ENCODE peak calls at places on chromosomes 7 and 10, in four cellular contexts. U is K562, E is IMR-90, K is GM12878. S is an unnamed sample.

GRCh38 chr10:47025253-47025539 is 114.0 kb downstream of the PTPN20 start:
- DNase-seq in U (no peak), K (no peak), E (no peak), S (no peak)

GRCh38 chr10:79149662-79150443 is 81.1 kb downstream of the ZMIZ1 start:
- DNase-seq in K (no peak), E (peak; percentile 61), U (peak; percentile 92), S (peak; percentile 91)

GRCh38 chr10:121598261-121599249 is at the start of gene FGFR2:
- DNase-seq in K (no peak), U (peak; percentile 86), E (no peak), S (peak; percentile 64)

GRCh38 chr7:99422091-99422624 is 13.4 kb downstream of the BUD31 start:
- DNase-seq in K (no peak), E (no peak), U (no peak), S (no peak)

GRCh38 chr10:101481256-101481655 is 106.8 kb downstream of the POLL start:
- DNase-seq in E (no peak), U (no peak), K (no peak), S (no peak)

GRCh38 chr7:67758551-67758950 is 761.9 kb downstream of the TYW1 start:
- DNase-seq in U (no peak), E (no peak), K (no peak), S (no peak)

GRCh38 chr7:140640060-140640611 is 477 bp downstream of the DENND2A start:
- DNase-seq in K (no peak), E (peak; percentile 50), U (no peak), S (peak; percentile 33)

GRCh38 chr7:127154101-127154500 is 98.6 kb downstream of the GRM8 start:
- DNase-seq in U (no peak), E (no peak), K (no peak), S (no peak)

GRCh38 chr7:80869385-80869784 is 49.5 kb downstream of the SEMA3C start:
- DNase-seq in K (no peak), U (no peak), E (no peak), S (no peak)

GRCh38 chr7:28144266-28144665 is 36.3 kb downstream of the JAZF1 start:
- DNase-seq in K (no peak), E (no peak), U (no peak), S (no peak)

GRCh38 chr7:36296284-36296683 is 93.4 kb upstream of the ANLN start:
- DNase-seq in K (no peak), U (no peak), E (no peak), S (no peak)

GRCh38 chr10:30709229-30709628 is 79.7 kb upstream of the LYZL2 start:
- DNase-seq in E (no peak), K (no peak), U (no peak), S (no peak)

GRCh38 chr10:97280783-97281182 is 11.7 kb downstream of the ARHGAP19 start:
- DNase-seq in U (no peak), E (no peak), K (no peak), S (no peak)

GRCh38 chr7:132450188-132450587 is 126.1 kb downstream of the PLXNA4 start:
- DNase-seq in U (no peak), K (no peak), E (no peak), S (no peak)

GRCh38 chr10:128095753-128096469 is 30.3 kb downstream of the MKI67 start:
- DNase-seq in E (no peak), K (no peak), U (no peak), S (no peak)

GRCh38 chr7:3451696-3452095 is 150.6 kb downstream of the SDK1 start:
- DNase-seq in U (no peak), E (no peak), K (no peak), S (no peak)

GRCh38 chr7:125090596-125090995 is 161.0 kb upstream of the POT1 start:
- DNase-seq in E (no peak), U (no peak), K (no peak), S (no peak)

GRCh38 chr10:52215745-52216361 is 98.2 kb upstream of the DKK1 start:
- DNase-seq in U (peak; percentile 44), K (peak; percentile 32), E (peak; percentile 81), S (peak; percentile 24)

GRCh38 chr10:94180576-94180975 is 182.2 kb downstream of the NOC3L start:
- DNase-seq in U (no peak), E (no peak), K (no peak), S (no peak)

GRCh38 chr10:119412244-119412750 is 130.2 kb downstream of the RGS10 start:
- DNase-seq in E (peak; percentile 55), K (no peak), U (no peak), S (no peak)

GRCh38 chr10:103612462-103613365 is 119.2 kb downstream of the NEURL1 start:
- DNase-seq in K (no peak), U (peak; percentile 48), E (peak; percentile 91), S (no peak)

GRCh38 chr10:82212753-82213152 is 337.8 kb downstream of the NRG3 start:
- DNase-seq in U (no peak), K (no peak), E (no peak), S (no peak)

GRCh38 chr7:45881759-45882464 is 6.4 kb upstream of the IGFBP1 start:
- DNase-seq in E (peak; percentile 89), U (no peak), K (no peak), S (no peak)

GRCh38 chr7:131004371-131004770 is 270.4 kb upstream of the KLF14 start:
- DNase-seq in U (no peak), K (no peak), E (no peak), S (no peak)

GRCh38 chr7:128791121-128791967 is 424 bp upstream of the CCDC136 start:
- DNase-seq in K (no peak), E (peak; percentile 38), U (peak; percentile 100), S (peak; percentile 70)

GRCh38 chr7:25598765-25599164 is 370.5 kb upstream of the NPVF start:
- DNase-seq in K (no peak), E (no peak), U (no peak), S (no peak)

GRCh38 chr10:50392966-50393718 is 141.8 kb upstream of the ASAH2 start:
- DNase-seq in K (no peak), U (no peak), E (no peak), S (peak; percentile 15)

GRCh38 chr10:68153473-68154210 is 44.4 kb downstream of the MYPN start:
- DNase-seq in K (no peak), E (peak; percentile 99), U (no peak), S (peak; percentile 97)

GRCh38 chr7:105315357-105315756 is 73.4 kb downstream of the SRPK2 start:
- DNase-seq in E (no peak), U (no peak), K (no peak), S (no peak)

GRCh38 chr7:29805031-29805430 is 1.3 kb upstream of the WIPF3 start:
- DNase-seq in U (no peak), E (no peak), K (no peak), S (no peak)

GRCh38 chr10:104449402-104449801 is 95.8 kb downstream of the CFAP58 start:
- DNase-seq in K (no peak), E (peak; percentile 37), U (no peak), S (no peak)

GRCh38 chr7:42471573-42472174 is 234.7 kb upstream of the GLI3 start:
- DNase-seq in K (no peak), E (no peak), U (no peak), S (no peak)

GRCh38 chr7:24971333-24972165 is 8.4 kb downstream of the OSBPL3 start:
- DNase-seq in E (peak; percentile 96), U (peak; percentile 43), K (no peak), S (no peak)

DNA sequence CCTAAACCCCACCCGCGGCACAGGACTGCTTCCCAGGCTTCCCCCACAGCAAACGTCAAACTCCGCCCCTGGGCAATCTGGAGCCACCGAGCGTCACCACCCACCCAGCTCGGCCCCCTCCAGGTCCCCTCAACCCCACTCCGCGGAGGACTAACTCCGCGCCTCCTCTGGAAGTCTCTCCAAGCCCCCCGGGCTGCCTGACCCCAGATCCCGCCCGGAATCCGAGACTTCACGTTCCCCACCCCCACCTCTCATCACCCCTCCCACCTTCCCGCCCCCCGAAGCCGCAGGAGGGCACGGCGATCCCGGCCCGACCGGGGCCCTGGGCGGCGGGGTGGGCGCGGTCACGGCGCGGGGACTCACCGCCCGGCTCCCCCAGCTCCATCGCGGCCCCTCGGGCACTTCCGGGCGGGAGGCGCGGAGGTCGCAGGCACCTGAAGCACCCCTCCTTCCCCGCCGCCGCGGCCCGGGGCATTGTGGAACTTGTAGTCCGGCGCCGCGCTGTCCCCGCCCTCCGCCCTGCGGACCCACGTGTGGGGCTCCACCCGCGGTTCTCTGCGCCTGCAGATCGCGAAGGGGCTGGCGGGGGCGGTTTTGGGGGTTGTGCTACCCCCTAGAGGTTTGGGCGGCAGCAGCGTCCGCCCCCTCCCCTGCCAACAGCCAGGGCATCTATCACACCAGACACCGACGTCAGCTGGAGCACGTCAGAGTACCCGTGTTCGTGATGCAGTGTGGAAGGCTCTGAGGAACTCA is at the start of gene TMUB1:
- DNase-seq in U (peak; percentile 80), K (no peak), E (peak; percentile 51), S (peak; percentile 64)
- TF ChIP-seq ELK1 in U (no peak), K (peak; percentile 75), E (no peak), S (no peak)

DNA sequence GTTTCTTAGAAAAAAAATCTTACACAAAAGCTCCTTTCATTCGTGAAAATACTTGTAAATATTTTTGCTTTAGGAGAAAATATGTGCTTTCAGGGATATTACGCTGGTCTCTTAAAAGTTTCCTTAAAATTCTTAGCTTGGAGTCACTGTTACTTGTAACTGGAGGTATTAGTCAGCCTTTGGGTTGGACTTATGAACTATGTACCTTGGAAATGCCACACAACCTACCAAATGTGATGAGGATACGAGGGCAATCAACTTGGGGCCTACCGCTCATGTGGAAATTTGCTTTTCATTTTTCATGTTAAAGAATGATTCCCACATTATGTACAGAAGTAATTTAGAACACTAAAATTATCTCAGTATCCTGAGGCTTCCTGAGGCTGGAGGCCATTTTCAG is 23.1 kb downstream of the SPAM1 start:
- DNase-seq in K (no peak), E (no peak), U (no peak), S (no peak)
- TF ChIP-seq ELK1 in K (no peak), E (no peak), U (no peak), S (no peak)

GRCh38 chr10:23820789-23821188 is 381.9 kb downstream of the OTUD1 start:
- DNase-seq in U (no peak), K (no peak), E (no peak), S (no peak)

GRCh38 chr10:23826399-23826798 is 382.5 kb upstream of the KIAA1217 start:
- DNase-seq in E (no peak), U (no peak), K (no peak), S (no peak)

GRCh38 chr10:23829556-23829955 is 379.4 kb upstream of the KIAA1217 start:
- DNase-seq in K (no peak), U (no peak), E (no peak), S (no peak)

DNA sequence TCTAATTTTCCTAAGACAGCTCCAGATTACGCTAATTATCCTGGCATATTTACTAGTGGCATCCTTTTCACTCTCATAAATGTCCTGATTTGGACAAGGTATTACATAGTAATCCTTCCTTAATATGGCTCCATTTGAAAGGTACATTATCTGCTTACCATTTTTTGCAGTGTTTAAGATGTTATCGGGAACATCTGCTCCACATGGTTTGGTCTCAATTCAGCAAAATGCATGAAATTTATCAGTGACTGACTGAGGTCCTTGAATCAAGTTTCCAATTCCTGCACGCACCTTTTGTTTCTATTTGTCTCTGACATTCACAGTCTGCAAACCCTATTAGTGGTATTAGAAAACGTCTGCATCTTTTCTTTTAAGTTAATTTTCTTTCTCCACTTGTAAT is 384.1 kb upstream of the KIAA1217 start:
- DNase-seq in E (no peak), U (no peak), K (no peak), S (no peak)
- TF ChIP-seq ELK1 in E (no peak), U (no peak), K (no peak), S (no peak)

DNA sequence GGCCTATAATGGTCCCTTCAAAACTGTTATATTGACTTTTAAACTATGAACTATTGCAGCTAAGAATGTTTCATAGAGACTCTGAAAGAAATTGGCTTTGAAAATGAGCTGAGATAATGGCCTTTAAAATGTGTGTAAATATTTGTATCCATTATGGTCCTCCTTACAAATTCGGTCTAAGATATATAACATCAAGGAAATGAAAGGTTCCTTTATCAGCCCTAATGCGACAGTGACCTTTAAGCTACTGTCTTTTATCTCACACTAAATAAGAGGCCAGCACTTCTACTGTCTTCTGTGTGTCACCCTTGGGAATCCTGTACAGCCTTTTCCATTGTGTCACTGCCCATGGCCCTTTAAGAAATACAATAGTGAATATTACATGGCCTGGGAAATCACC is 19.5 kb downstream of the COL28A1 start:
- DNase-seq in U (no peak), K (no peak), E (no peak), S (no peak)
- TF ChIP-seq ELK1 in U (no peak), K (no peak), E (no peak), S (no peak)

S was measured in A549.